ENCODE peak calls at places on chromosomes 6 and 20, in eight cellular contexts. One of them, this sample, is unnamed.
A peak's percentile ranks its signal among the peaks of the same experiment; 100 is the strongest.

GRCh38 chr6:116111552-116112528 is 11.2 kb downstream of the NT5DC1 start:
- DNase-seq in A549: peak; percentile 8
- DNase-seq in progenitor cell of endocrine pancreas: no peak
- DNase-seq in brain microvascular endothelial cell: peak; percentile 65
- DNase-seq in Calu3: peak; percentile 46
- DNase-seq in mesothelial cell of epicardium: no peak
- DNase-seq in AG04450: no peak
- DNase-seq in H9: peak; percentile 63
- DNase-seq in this sample: no peak

GRCh38 chr6:24520929-24521546 is 26.3 kb downstream of the ALDH5A1 start:
- DNase-seq in A549: peak; percentile 63
- DNase-seq in progenitor cell of endocrine pancreas: no peak
- DNase-seq in brain microvascular endothelial cell: peak; percentile 31
- DNase-seq in Calu3: peak; percentile 87
- DNase-seq in mesothelial cell of epicardium: no peak
- DNase-seq in AG04450: no peak
- DNase-seq in H9: peak; percentile 75
- DNase-seq in this sample: no peak

GRCh38 chr20:57457243-57457761 is 66.1 kb downstream of the RBM38 start:
- DNase-seq in A549: no peak
- DNase-seq in progenitor cell of endocrine pancreas: no peak
- DNase-seq in brain microvascular endothelial cell: no peak
- DNase-seq in Calu3: no peak
- DNase-seq in mesothelial cell of epicardium: no peak
- DNase-seq in AG04450: no peak
- DNase-seq in H9: no peak
- DNase-seq in this sample: no peak

GRCh38 chr6:131840936-131841583 is 33.2 kb downstream of the ENPP1 start:
- DNase-seq in A549: no peak
- DNase-seq in progenitor cell of endocrine pancreas: no peak
- DNase-seq in brain microvascular endothelial cell: no peak
- DNase-seq in Calu3: no peak
- DNase-seq in mesothelial cell of epicardium: no peak
- DNase-seq in AG04450: no peak
- DNase-seq in H9: no peak
- DNase-seq in this sample: no peak

GRCh38 chr20:47922280-47922675 is 137.0 kb upstream of the SULF2 start:
- DNase-seq in A549: no peak
- DNase-seq in progenitor cell of endocrine pancreas: no peak
- DNase-seq in brain microvascular endothelial cell: peak; percentile 24
- DNase-seq in Calu3: peak; percentile 58
- DNase-seq in mesothelial cell of epicardium: no peak
- DNase-seq in AG04450: no peak
- DNase-seq in H9: no peak
- DNase-seq in this sample: no peak

GRCh38 chr20:21159658-21160380 is 33.9 kb downstream of the KIZ start:
- DNase-seq in A549: no peak
- DNase-seq in progenitor cell of endocrine pancreas: no peak
- DNase-seq in brain microvascular endothelial cell: no peak
- DNase-seq in Calu3: no peak
- DNase-seq in mesothelial cell of epicardium: no peak
- DNase-seq in AG04450: no peak
- DNase-seq in H9: no peak
- DNase-seq in this sample: no peak

GRCh38 chr20:24895898-24896658 is 53.0 kb upstream of the CST7 start:
- DNase-seq in A549: no peak
- DNase-seq in progenitor cell of endocrine pancreas: no peak
- DNase-seq in brain microvascular endothelial cell: no peak
- DNase-seq in Calu3: no peak
- DNase-seq in mesothelial cell of epicardium: no peak
- DNase-seq in AG04450: no peak
- DNase-seq in H9: no peak
- DNase-seq in this sample: no peak

GRCh38 chr6:44446626-44447297 is 59.3 kb downstream of the CDC5L start:
- DNase-seq in A549: no peak
- DNase-seq in progenitor cell of endocrine pancreas: no peak
- DNase-seq in brain microvascular endothelial cell: no peak
- DNase-seq in Calu3: no peak
- DNase-seq in mesothelial cell of epicardium: no peak
- DNase-seq in AG04450: peak; percentile 34
- DNase-seq in H9: no peak
- DNase-seq in this sample: no peak

GRCh38 chr6:12371641-12372146 is 81.5 kb downstream of the EDN1 start:
- DNase-seq in A549: peak; percentile 46
- DNase-seq in progenitor cell of endocrine pancreas: no peak
- DNase-seq in brain microvascular endothelial cell: no peak
- DNase-seq in Calu3: no peak
- DNase-seq in mesothelial cell of epicardium: no peak
- DNase-seq in AG04450: no peak
- DNase-seq in H9: no peak
- DNase-seq in this sample: no peak

GRCh38 chr6:149043476-149044130 is 273.9 kb upstream of the TAB2 start:
- DNase-seq in A549: peak; percentile 22
- DNase-seq in progenitor cell of endocrine pancreas: no peak
- DNase-seq in brain microvascular endothelial cell: peak; percentile 22
- DNase-seq in Calu3: no peak
- DNase-seq in mesothelial cell of epicardium: no peak
- DNase-seq in AG04450: no peak
- DNase-seq in H9: peak; percentile 74
- DNase-seq in this sample: no peak

DNA sequence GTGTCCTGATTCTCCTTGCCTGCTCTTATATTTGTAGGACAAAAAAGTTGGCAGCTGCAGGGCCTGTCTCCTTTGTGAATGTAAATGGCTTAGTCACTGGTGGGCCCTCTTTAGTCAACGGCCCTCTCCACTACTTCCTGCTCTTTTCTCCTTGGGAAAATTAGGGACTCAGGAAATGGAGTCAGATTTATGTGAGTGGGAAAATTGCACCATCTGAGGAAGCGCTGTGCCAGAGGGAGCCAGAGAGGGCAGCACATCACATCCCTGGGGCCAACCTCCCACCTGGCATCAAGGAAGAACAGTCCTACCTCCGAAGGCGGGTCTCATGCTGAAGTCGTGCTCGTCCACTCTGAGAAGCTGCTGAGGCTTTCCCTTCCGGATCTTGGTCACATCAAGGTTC is 15.6 kb downstream of the GABRR2 start:
- DNase-seq in A549: no peak
- DNase-seq in progenitor cell of endocrine pancreas: no peak
- DNase-seq in brain microvascular endothelial cell: no peak
- DNase-seq in Calu3: peak; percentile 32
- DNase-seq in mesothelial cell of epicardium: no peak
- DNase-seq in AG04450: no peak
- DNase-seq in H9: peak; percentile 57
- DNase-seq in this sample: no peak
- TF ChIP-seq CTCF in A549: no peak
- TF ChIP-seq CTCF in progenitor cell of endocrine pancreas: peak; percentile 18
- TF ChIP-seq CTCF in brain microvascular endothelial cell: peak; percentile 44
- TF ChIP-seq CTCF in Calu3: no peak
- TF ChIP-seq CTCF in mesothelial cell of epicardium: no peak
- TF ChIP-seq CTCF in AG04450: no peak
- TF ChIP-seq CTCF in H9: peak; percentile 52
- TF ChIP-seq CTCF in this sample: peak; percentile 2

GRCh38 chr20:50648651-50649050 is 42.7 kb downstream of the RIPOR3 start:
- DNase-seq in A549: no peak
- DNase-seq in progenitor cell of endocrine pancreas: no peak
- DNase-seq in brain microvascular endothelial cell: no peak
- DNase-seq in Calu3: no peak
- DNase-seq in mesothelial cell of epicardium: no peak
- DNase-seq in AG04450: no peak
- DNase-seq in H9: no peak
- DNase-seq in this sample: no peak

GRCh38 chr20:50649587-50649986 is 41.8 kb downstream of the RIPOR3 start:
- DNase-seq in A549: no peak
- DNase-seq in progenitor cell of endocrine pancreas: no peak
- DNase-seq in brain microvascular endothelial cell: no peak
- DNase-seq in Calu3: no peak
- DNase-seq in mesothelial cell of epicardium: no peak
- DNase-seq in AG04450: no peak
- DNase-seq in H9: no peak
- DNase-seq in this sample: no peak

GRCh38 chr20:50642288-50642803 is 49.0 kb downstream of the RIPOR3 start:
- DNase-seq in A549: no peak
- DNase-seq in progenitor cell of endocrine pancreas: no peak
- DNase-seq in brain microvascular endothelial cell: no peak
- DNase-seq in Calu3: no peak
- DNase-seq in mesothelial cell of epicardium: no peak
- DNase-seq in AG04450: no peak
- DNase-seq in H9: peak; percentile 93
- DNase-seq in this sample: peak; percentile 61

GRCh38 chr20:50645253-50646068 is 45.9 kb downstream of the RIPOR3 start:
- DNase-seq in A549: peak; percentile 99
- DNase-seq in progenitor cell of endocrine pancreas: peak; percentile 50
- DNase-seq in brain microvascular endothelial cell: peak; percentile 95
- DNase-seq in Calu3: peak; percentile 98
- DNase-seq in mesothelial cell of epicardium: peak; percentile 78
- DNase-seq in AG04450: peak; percentile 100
- DNase-seq in H9: peak; percentile 99
- DNase-seq in this sample: no peak

DNA sequence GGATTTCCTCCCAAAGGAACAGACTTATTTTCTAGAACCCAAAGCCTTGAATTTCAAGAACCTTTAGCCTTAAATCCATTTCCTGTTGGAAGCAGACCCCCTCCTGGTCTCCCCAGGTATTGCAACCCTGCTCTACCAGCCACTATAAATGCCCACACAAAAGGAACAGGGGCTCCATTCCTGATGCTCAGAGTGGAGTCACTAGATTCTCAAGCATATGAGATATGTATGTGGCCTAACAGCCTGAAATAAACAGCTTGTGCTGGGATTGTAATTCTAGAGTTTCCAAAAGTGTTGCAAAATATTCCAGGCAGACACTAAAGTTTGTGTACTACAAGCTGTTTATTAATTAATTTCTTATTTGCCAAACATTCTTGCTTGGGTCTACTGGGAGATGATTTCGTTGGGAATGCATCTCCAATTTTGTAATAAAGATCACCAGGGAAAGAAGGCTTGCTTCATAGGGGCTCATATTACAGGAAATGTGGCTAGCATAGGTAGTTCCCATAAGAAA is 44.8 kb downstream of the RIPOR3 start:
- DNase-seq in A549: no peak
- DNase-seq in progenitor cell of endocrine pancreas: no peak
- DNase-seq in brain microvascular endothelial cell: no peak
- DNase-seq in Calu3: no peak
- DNase-seq in mesothelial cell of epicardium: no peak
- DNase-seq in AG04450: peak; percentile 78
- DNase-seq in H9: no peak
- DNase-seq in this sample: no peak
- TF ChIP-seq CTCF in A549: peak; percentile 14
- TF ChIP-seq CTCF in progenitor cell of endocrine pancreas: peak; percentile 10
- TF ChIP-seq CTCF in brain microvascular endothelial cell: peak; percentile 62
- TF ChIP-seq CTCF in Calu3: peak; percentile 42
- TF ChIP-seq CTCF in mesothelial cell of epicardium: peak; percentile 53
- TF ChIP-seq CTCF in AG04450: peak; percentile 61
- TF ChIP-seq CTCF in H9: peak; percentile 56
- TF ChIP-seq CTCF in this sample: no peak

GRCh38 chr20:43563429-43563828 is 4.6 kb downstream of the SGK2 start:
- DNase-seq in A549: no peak
- DNase-seq in progenitor cell of endocrine pancreas: no peak
- DNase-seq in brain microvascular endothelial cell: no peak
- DNase-seq in Calu3: no peak
- DNase-seq in mesothelial cell of epicardium: no peak
- DNase-seq in AG04450: no peak
- DNase-seq in H9: no peak
- DNase-seq in this sample: no peak
- TF ChIP-seq CTCF in A549: no peak
- TF ChIP-seq CTCF in progenitor cell of endocrine pancreas: no peak
- TF ChIP-seq CTCF in brain microvascular endothelial cell: peak; percentile 41
- TF ChIP-seq CTCF in Calu3: no peak
- TF ChIP-seq CTCF in mesothelial cell of epicardium: no peak
- TF ChIP-seq CTCF in AG04450: no peak
- TF ChIP-seq CTCF in H9: no peak
- TF ChIP-seq CTCF in this sample: no peak

DNA sequence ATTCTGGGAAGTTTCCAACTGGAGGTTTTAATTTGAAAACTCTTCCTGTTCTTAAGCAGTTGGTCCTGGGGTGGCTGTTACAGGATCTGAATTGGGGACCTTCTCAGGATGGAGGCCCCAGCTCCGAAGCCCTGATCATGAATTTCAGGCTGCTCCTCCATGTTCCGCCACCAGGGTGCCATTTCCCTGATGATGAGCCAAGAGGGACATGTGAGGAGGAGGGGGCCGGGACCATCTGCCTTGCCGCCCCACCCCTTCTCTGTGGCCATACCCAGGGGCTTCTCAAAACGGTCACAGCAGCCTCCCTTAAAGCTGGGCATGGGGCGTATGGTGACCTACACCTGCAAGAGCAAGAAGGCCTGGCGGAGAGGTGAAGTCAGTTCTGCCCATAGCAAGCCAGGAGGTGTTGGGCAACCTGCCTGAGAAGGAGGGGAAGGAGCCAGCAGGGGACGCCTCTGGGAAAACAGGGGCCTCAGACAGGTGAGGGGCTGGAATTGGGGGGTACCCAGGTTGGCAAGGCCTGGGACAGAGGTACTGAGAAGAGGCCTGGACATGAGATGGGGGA is 3.6 kb upstream of the BAK1 start:
- DNase-seq in A549: peak; percentile 38
- DNase-seq in progenitor cell of endocrine pancreas: no peak
- DNase-seq in brain microvascular endothelial cell: no peak
- DNase-seq in Calu3: peak; percentile 53
- DNase-seq in mesothelial cell of epicardium: no peak
- DNase-seq in AG04450: no peak
- DNase-seq in H9: peak; percentile 73
- DNase-seq in this sample: no peak
- TF ChIP-seq CTCF in A549: peak; percentile 9
- TF ChIP-seq CTCF in progenitor cell of endocrine pancreas: peak; percentile 36
- TF ChIP-seq CTCF in brain microvascular endothelial cell: peak; percentile 67
- TF ChIP-seq CTCF in Calu3: peak; percentile 44
- TF ChIP-seq CTCF in mesothelial cell of epicardium: peak; percentile 50
- TF ChIP-seq CTCF in AG04450: peak; percentile 42
- TF ChIP-seq CTCF in H9: peak; percentile 63
- TF ChIP-seq CTCF in this sample: peak; percentile 27

GRCh38 chr20:577167-577791 is 32.8 kb downstream of the TCF15 start:
- DNase-seq in A549: peak; percentile 55
- DNase-seq in progenitor cell of endocrine pancreas: no peak
- DNase-seq in brain microvascular endothelial cell: no peak
- DNase-seq in Calu3: no peak
- DNase-seq in mesothelial cell of epicardium: no peak
- DNase-seq in AG04450: no peak
- DNase-seq in H9: peak; percentile 62
- DNase-seq in this sample: no peak
- TF ChIP-seq CTCF in A549: peak; percentile 24
- TF ChIP-seq CTCF in progenitor cell of endocrine pancreas: peak; percentile 48
- TF ChIP-seq CTCF in brain microvascular endothelial cell: peak; percentile 63
- TF ChIP-seq CTCF in Calu3: peak; percentile 30
- TF ChIP-seq CTCF in mesothelial cell of epicardium: peak; percentile 18
- TF ChIP-seq CTCF in AG04450: peak; percentile 43
- TF ChIP-seq CTCF in H9: peak; percentile 65
- TF ChIP-seq CTCF in this sample: peak; percentile 19